ENCODE peak calls at places on chromosomes 12 and 14, in nine cellular contexts. One of them, this sample, is unnamed.
A peak's percentile ranks its signal among the peaks of the same experiment; 100 is the strongest.

GRCh38 chr14:102951799-102952198 is 29.3 kb downstream of the AMN start:
- DNase-seq in Karpas-422: no peak
- DNase-seq in esophagus muscularis mucosa: no peak
- DNase-seq in tibial nerve: no peak
- DNase-seq in heart left ventricle: no peak
- DNase-seq in WERI-Rb-1: no peak
- DNase-seq in adrenal gland: no peak
- DNase-seq in effector memory CD4-positive, alpha-beta T cell: no peak
- DNase-seq in CD8-positive, alpha-beta memory T cell: no peak
- DNase-seq in this sample: no peak

GRCh38 chr12:101414533-101415119 is 7.1 kb upstream of the ARL1 start:
- DNase-seq in WERI-Rb-1: peak; percentile 30
- DNase-seq in Karpas-422: peak; percentile 75
- DNase-seq in esophagus muscularis mucosa: no peak
- DNase-seq in adrenal gland: no peak
- DNase-seq in effector memory CD4-positive, alpha-beta T cell: no peak
- DNase-seq in heart left ventricle: no peak
- DNase-seq in tibial nerve: no peak
- DNase-seq in CD8-positive, alpha-beta memory T cell: peak; percentile 1
- DNase-seq in this sample: peak; percentile 76

GRCh38 chr12:95774311-95775045 is 16.1 kb downstream of the NTN4 start:
- DNase-seq in heart left ventricle: no peak
- DNase-seq in tibial nerve: no peak
- DNase-seq in esophagus muscularis mucosa: no peak
- DNase-seq in Karpas-422: no peak
- DNase-seq in adrenal gland: no peak
- DNase-seq in WERI-Rb-1: no peak
- DNase-seq in CD8-positive, alpha-beta memory T cell: no peak
- DNase-seq in effector memory CD4-positive, alpha-beta T cell: no peak
- DNase-seq in this sample: no peak

GRCh38 chr14:91225025-91225424 is 19.5 kb downstream of the GPR68 start:
- DNase-seq in Karpas-422: no peak
- DNase-seq in adrenal gland: no peak
- DNase-seq in effector memory CD4-positive, alpha-beta T cell: no peak
- DNase-seq in CD8-positive, alpha-beta memory T cell: no peak
- DNase-seq in tibial nerve: no peak
- DNase-seq in heart left ventricle: no peak
- DNase-seq in esophagus muscularis mucosa: no peak
- DNase-seq in WERI-Rb-1: no peak
- DNase-seq in this sample: no peak

GRCh38 chr12:123143753-123144461 is 7.0 kb downstream of the PITPNM2 start:
- DNase-seq in heart left ventricle: no peak
- DNase-seq in adrenal gland: no peak
- DNase-seq in tibial nerve: no peak
- DNase-seq in effector memory CD4-positive, alpha-beta T cell: no peak
- DNase-seq in esophagus muscularis mucosa: no peak
- DNase-seq in CD8-positive, alpha-beta memory T cell: no peak
- DNase-seq in WERI-Rb-1: no peak
- DNase-seq in Karpas-422: no peak
- DNase-seq in this sample: no peak

GRCh38 chr14:52073251-52073650 is 4.4 kb upstream of the NID2 start:
- DNase-seq in heart left ventricle: no peak
- DNase-seq in CD8-positive, alpha-beta memory T cell: no peak
- DNase-seq in esophagus muscularis mucosa: no peak
- DNase-seq in tibial nerve: no peak
- DNase-seq in WERI-Rb-1: no peak
- DNase-seq in effector memory CD4-positive, alpha-beta T cell: no peak
- DNase-seq in Karpas-422: no peak
- DNase-seq in adrenal gland: no peak
- DNase-seq in this sample: no peak

GRCh38 chr12:24297516-24297915 is 348.0 kb upstream of the SOX5 start:
- DNase-seq in CD8-positive, alpha-beta memory T cell: no peak
- DNase-seq in effector memory CD4-positive, alpha-beta T cell: no peak
- DNase-seq in esophagus muscularis mucosa: no peak
- DNase-seq in tibial nerve: no peak
- DNase-seq in heart left ventricle: no peak
- DNase-seq in WERI-Rb-1: no peak
- DNase-seq in adrenal gland: no peak
- DNase-seq in Karpas-422: no peak
- DNase-seq in this sample: no peak

GRCh38 chr14:60650382-60650961 is 1.2 kb upstream of the SIX1 start:
- DNase-seq in tibial nerve: no peak
- DNase-seq in heart left ventricle: no peak
- DNase-seq in Karpas-422: no peak
- DNase-seq in WERI-Rb-1: peak; percentile 47
- DNase-seq in esophagus muscularis mucosa: no peak
- DNase-seq in adrenal gland: no peak
- DNase-seq in effector memory CD4-positive, alpha-beta T cell: no peak
- DNase-seq in CD8-positive, alpha-beta memory T cell: no peak
- DNase-seq in this sample: no peak

GRCh38 chr12:110230655-110231054 is 50.4 kb upstream of the ATP2A2 start:
- DNase-seq in esophagus muscularis mucosa: no peak
- DNase-seq in heart left ventricle: no peak
- DNase-seq in Karpas-422: no peak
- DNase-seq in effector memory CD4-positive, alpha-beta T cell: no peak
- DNase-seq in tibial nerve: no peak
- DNase-seq in adrenal gland: no peak
- DNase-seq in WERI-Rb-1: no peak
- DNase-seq in CD8-positive, alpha-beta memory T cell: no peak
- DNase-seq in this sample: no peak

GRCh38 chr12:107684990-107685359 is 624 bp upstream of the PWP1 start:
- DNase-seq in adrenal gland: peak; percentile 20
- DNase-seq in heart left ventricle: no peak
- DNase-seq in CD8-positive, alpha-beta memory T cell: no peak
- DNase-seq in effector memory CD4-positive, alpha-beta T cell: peak; percentile 2
- DNase-seq in tibial nerve: no peak
- DNase-seq in Karpas-422: peak; percentile 70
- DNase-seq in WERI-Rb-1: peak; percentile 16
- DNase-seq in esophagus muscularis mucosa: no peak
- DNase-seq in this sample: no peak

GRCh38 chr12:54030889-54031860 is 1.7 kb upstream of the HOXC5 start:
- DNase-seq in Karpas-422: no peak
- DNase-seq in adrenal gland: peak; percentile 63
- DNase-seq in CD8-positive, alpha-beta memory T cell: no peak
- DNase-seq in esophagus muscularis mucosa: no peak
- DNase-seq in heart left ventricle: no peak
- DNase-seq in tibial nerve: no peak
- DNase-seq in WERI-Rb-1: no peak
- DNase-seq in effector memory CD4-positive, alpha-beta T cell: no peak
- DNase-seq in this sample: no peak

GRCh38 chr12:117494833-117495714 is 133.6 kb upstream of the NOS1 start:
- DNase-seq in Karpas-422: no peak
- DNase-seq in adrenal gland: no peak
- DNase-seq in heart left ventricle: no peak
- DNase-seq in WERI-Rb-1: no peak
- DNase-seq in esophagus muscularis mucosa: no peak
- DNase-seq in effector memory CD4-positive, alpha-beta T cell: no peak
- DNase-seq in CD8-positive, alpha-beta memory T cell: no peak
- DNase-seq in tibial nerve: no peak
- DNase-seq in this sample: no peak

GRCh38 chr14:71521238-71521637 is 411.0 kb upstream of the RGS6 start:
- DNase-seq in effector memory CD4-positive, alpha-beta T cell: no peak
- DNase-seq in tibial nerve: no peak
- DNase-seq in adrenal gland: no peak
- DNase-seq in WERI-Rb-1: no peak
- DNase-seq in Karpas-422: no peak
- DNase-seq in CD8-positive, alpha-beta memory T cell: no peak
- DNase-seq in heart left ventricle: no peak
- DNase-seq in esophagus muscularis mucosa: no peak
- DNase-seq in this sample: no peak

GRCh38 chr12:68319988-68320623 is 12.1 kb downstream of the MDM1 start:
- DNase-seq in CD8-positive, alpha-beta memory T cell: no peak
- DNase-seq in tibial nerve: no peak
- DNase-seq in heart left ventricle: no peak
- DNase-seq in esophagus muscularis mucosa: no peak
- DNase-seq in effector memory CD4-positive, alpha-beta T cell: no peak
- DNase-seq in adrenal gland: no peak
- DNase-seq in WERI-Rb-1: no peak
- DNase-seq in Karpas-422: no peak
- DNase-seq in this sample: no peak

GRCh38 chr12:27277846-27278260 is 33.8 kb downstream of the STK38L start:
- DNase-seq in effector memory CD4-positive, alpha-beta T cell: no peak
- DNase-seq in tibial nerve: no peak
- DNase-seq in heart left ventricle: peak; percentile 63
- DNase-seq in CD8-positive, alpha-beta memory T cell: no peak
- DNase-seq in Karpas-422: no peak
- DNase-seq in WERI-Rb-1: peak; percentile 10
- DNase-seq in esophagus muscularis mucosa: no peak
- DNase-seq in adrenal gland: peak; percentile 81
- DNase-seq in this sample: peak; percentile 74

GRCh38 chr12:74235342-74235741 is 302.3 kb upstream of the ATXN7L3B start:
- DNase-seq in effector memory CD4-positive, alpha-beta T cell: no peak
- DNase-seq in Karpas-422: no peak
- DNase-seq in heart left ventricle: no peak
- DNase-seq in tibial nerve: no peak
- DNase-seq in WERI-Rb-1: no peak
- DNase-seq in adrenal gland: no peak
- DNase-seq in esophagus muscularis mucosa: no peak
- DNase-seq in CD8-positive, alpha-beta memory T cell: no peak
- DNase-seq in this sample: no peak
- H3K4me3 ChIP-seq in effector memory CD4-positive, alpha-beta T cell: no peak overlapping the region
- H3K4me3 ChIP-seq in Karpas-422: no peak overlapping the region
- H3K4me3 ChIP-seq in heart left ventricle: no peak overlapping the region
- H3K4me3 ChIP-seq in tibial nerve: no peak overlapping the region
- H3K4me3 ChIP-seq in WERI-Rb-1: no peak overlapping the region
- H3K4me3 ChIP-seq in adrenal gland: no peak overlapping the region
- H3K4me3 ChIP-seq in esophagus muscularis mucosa: no peak overlapping the region
- H3K4me3 ChIP-seq in CD8-positive, alpha-beta memory T cell: no peak overlapping the region
- H3K4me3 ChIP-seq in this sample: no peak overlapping the region

GRCh38 chr12:8593246-8593645 is 19.4 kb downstream of the AICDA start:
- DNase-seq in effector memory CD4-positive, alpha-beta T cell: no peak
- DNase-seq in WERI-Rb-1: no peak
- DNase-seq in Karpas-422: no peak
- DNase-seq in esophagus muscularis mucosa: no peak
- DNase-seq in heart left ventricle: no peak
- DNase-seq in CD8-positive, alpha-beta memory T cell: no peak
- DNase-seq in tibial nerve: no peak
- DNase-seq in adrenal gland: no peak
- DNase-seq in this sample: no peak

GRCh38 chr12:8590842-8591545 is 21.7 kb downstream of the AICDA start:
- DNase-seq in heart left ventricle: no peak
- DNase-seq in adrenal gland: no peak
- DNase-seq in effector memory CD4-positive, alpha-beta T cell: no peak
- DNase-seq in WERI-Rb-1: no peak
- DNase-seq in Karpas-422: peak; percentile 73
- DNase-seq in esophagus muscularis mucosa: no peak
- DNase-seq in CD8-positive, alpha-beta memory T cell: no peak
- DNase-seq in tibial nerve: no peak
- DNase-seq in this sample: no peak

GRCh38 chr12:8594072-8594471 is 18.6 kb downstream of the AICDA start:
- DNase-seq in CD8-positive, alpha-beta memory T cell: no peak
- DNase-seq in heart left ventricle: no peak
- DNase-seq in WERI-Rb-1: no peak
- DNase-seq in Karpas-422: no peak
- DNase-seq in effector memory CD4-positive, alpha-beta T cell: no peak
- DNase-seq in esophagus muscularis mucosa: no peak
- DNase-seq in tibial nerve: no peak
- DNase-seq in adrenal gland: no peak
- DNase-seq in this sample: no peak

GRCh38 chr12:8589679-8590078 is 23.0 kb downstream of the AICDA start:
- DNase-seq in adrenal gland: no peak
- DNase-seq in esophagus muscularis mucosa: no peak
- DNase-seq in tibial nerve: no peak
- DNase-seq in effector memory CD4-positive, alpha-beta T cell: no peak
- DNase-seq in Karpas-422: peak; percentile 35
- DNase-seq in CD8-positive, alpha-beta memory T cell: no peak
- DNase-seq in WERI-Rb-1: no peak
- DNase-seq in heart left ventricle: no peak
- DNase-seq in this sample: no peak
- H3K36me3 ChIP-seq in adrenal gland: no peaks in the 10 kb centered on the region
- H3K36me3 ChIP-seq in esophagus muscularis mucosa: no peaks in the 10 kb centered on the region
- H3K36me3 ChIP-seq in tibial nerve: no peaks in the 10 kb centered on the region
- H3K36me3 ChIP-seq in effector memory CD4-positive, alpha-beta T cell: no peaks in the 10 kb centered on the region
- H3K36me3 ChIP-seq in Karpas-422: no peaks in the 10 kb centered on the region
- H3K36me3 ChIP-seq in CD8-positive, alpha-beta memory T cell: no peaks in the 10 kb centered on the region
- H3K36me3 ChIP-seq in WERI-Rb-1: no peaks in the 10 kb centered on the region
- H3K36me3 ChIP-seq in heart left ventricle: no peaks in the 10 kb centered on the region
- H3K36me3 ChIP-seq in this sample: no peaks in the 10 kb centered on the region

DNA sequence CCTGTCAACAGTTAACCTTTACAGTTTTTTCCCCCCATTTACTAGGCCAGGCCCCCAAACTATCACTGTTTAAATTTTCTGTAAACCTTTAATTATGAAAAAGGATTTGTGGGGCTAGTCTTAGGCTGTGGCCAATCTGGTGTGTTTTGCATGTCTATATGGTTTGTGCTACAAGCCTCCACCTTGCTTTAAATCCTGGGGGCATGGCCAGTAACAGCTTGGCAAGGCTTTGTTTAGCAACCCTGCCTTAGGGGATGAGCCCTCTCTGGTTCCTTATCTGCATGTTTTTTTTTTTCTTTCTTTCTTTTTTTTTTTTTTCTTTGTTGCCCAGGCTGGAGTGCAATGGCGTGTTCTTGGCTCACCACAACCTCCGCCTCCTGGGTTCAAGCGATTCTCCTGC is 102.7 kb downstream of the KCNMB4 start:
- DNase-seq in effector memory CD4-positive, alpha-beta T cell: no peak
- DNase-seq in heart left ventricle: no peak
- DNase-seq in esophagus muscularis mucosa: no peak
- DNase-seq in WERI-Rb-1: no peak
- DNase-seq in tibial nerve: no peak
- DNase-seq in Karpas-422: peak; percentile 73
- DNase-seq in adrenal gland: no peak
- DNase-seq in CD8-positive, alpha-beta memory T cell: no peak
- DNase-seq in this sample: no peak
- H3K4me3 ChIP-seq in effector memory CD4-positive, alpha-beta T cell: no peak overlapping the region
- H3K4me3 ChIP-seq in heart left ventricle: no peak overlapping the region
- H3K4me3 ChIP-seq in esophagus muscularis mucosa: no peak overlapping the region
- H3K4me3 ChIP-seq in WERI-Rb-1: no peak overlapping the region
- H3K4me3 ChIP-seq in tibial nerve: no peak overlapping the region
- H3K4me3 ChIP-seq in Karpas-422: peak overlapping the region; percentile 95
- H3K4me3 ChIP-seq in adrenal gland: no peak overlapping the region
- H3K4me3 ChIP-seq in CD8-positive, alpha-beta memory T cell: no peak overlapping the region
- H3K4me3 ChIP-seq in this sample: no peak overlapping the region

GRCh38 chr12:57452937-57453509 is 2.1 kb upstream of the INHBE start:
- DNase-seq in esophagus muscularis mucosa: no peak
- DNase-seq in Karpas-422: peak; percentile 82
- DNase-seq in heart left ventricle: peak; percentile 83
- DNase-seq in WERI-Rb-1: peak; percentile 92
- DNase-seq in CD8-positive, alpha-beta memory T cell: no peak
- DNase-seq in effector memory CD4-positive, alpha-beta T cell: no peak
- DNase-seq in tibial nerve: peak; percentile 68
- DNase-seq in adrenal gland: peak; percentile 75
- DNase-seq in this sample: peak; percentile 75

GRCh38 chr12:57454213-57454565 is 918 bp upstream of the INHBE start:
- DNase-seq in effector memory CD4-positive, alpha-beta T cell: no peak
- DNase-seq in adrenal gland: no peak
- DNase-seq in CD8-positive, alpha-beta memory T cell: no peak
- DNase-seq in tibial nerve: no peak
- DNase-seq in Karpas-422: no peak
- DNase-seq in WERI-Rb-1: no peak
- DNase-seq in heart left ventricle: no peak
- DNase-seq in esophagus muscularis mucosa: no peak
- DNase-seq in this sample: no peak

GRCh38 chr12:57450057-57450456 is 5.0 kb upstream of the INHBE start:
- DNase-seq in adrenal gland: no peak
- DNase-seq in CD8-positive, alpha-beta memory T cell: no peak
- DNase-seq in WERI-Rb-1: no peak
- DNase-seq in esophagus muscularis mucosa: no peak
- DNase-seq in tibial nerve: no peak
- DNase-seq in heart left ventricle: no peak
- DNase-seq in effector memory CD4-positive, alpha-beta T cell: no peak
- DNase-seq in Karpas-422: no peak
- DNase-seq in this sample: no peak

GRCh38 chr12:57451233-57451778 is 3.8 kb upstream of the INHBE start:
- DNase-seq in CD8-positive, alpha-beta memory T cell: no peak
- DNase-seq in adrenal gland: no peak
- DNase-seq in esophagus muscularis mucosa: no peak
- DNase-seq in Karpas-422: no peak
- DNase-seq in WERI-Rb-1: no peak
- DNase-seq in tibial nerve: no peak
- DNase-seq in heart left ventricle: no peak
- DNase-seq in effector memory CD4-positive, alpha-beta T cell: no peak
- DNase-seq in this sample: no peak

GRCh38 chr12:57452181-57452936 is 2.7 kb upstream of the INHBE start:
- DNase-seq in adrenal gland: no peak
- DNase-seq in tibial nerve: no peak
- DNase-seq in WERI-Rb-1: peak; percentile 94
- DNase-seq in esophagus muscularis mucosa: no peak
- DNase-seq in CD8-positive, alpha-beta memory T cell: no peak
- DNase-seq in Karpas-422: no peak
- DNase-seq in effector memory CD4-positive, alpha-beta T cell: no peak
- DNase-seq in heart left ventricle: peak; percentile 76
- DNase-seq in this sample: no peak
- H3K36me3 ChIP-seq in adrenal gland: no peaks in the 10 kb centered on the region
- H3K36me3 ChIP-seq in tibial nerve: no peaks in the 10 kb centered on the region
- H3K36me3 ChIP-seq in WERI-Rb-1: peaks cover 10% of the 10 kb centered on the region
- H3K36me3 ChIP-seq in esophagus muscularis mucosa: no peaks in the 10 kb centered on the region
- H3K36me3 ChIP-seq in CD8-positive, alpha-beta memory T cell: no peaks in the 10 kb centered on the region
- H3K36me3 ChIP-seq in Karpas-422: no peaks in the 10 kb centered on the region
- H3K36me3 ChIP-seq in effector memory CD4-positive, alpha-beta T cell: no peaks in the 10 kb centered on the region
- H3K36me3 ChIP-seq in heart left ventricle: no peaks in the 10 kb centered on the region
- H3K36me3 ChIP-seq in this sample: no peaks in the 10 kb centered on the region